ENCODE peak calls at places on chromosome 9, in four cellular contexts. K is ureter; Q is H7; P is stimulated activated CD4-positive, alpha-beta T cell treated with anti-CD3 and anti-CD28 coated beads, TNF-alpha, amount 100 ng/mL, for 1 hour. Z is an unnamed sample.

GRCh38 chr9:114799441-114799840 is 6.4 kb downstream of the TNFSF15 start:
- DNase-seq in K (no peak), Q (peak; percentile 44), P (no peak), Z (no peak)

GRCh38 chr9:5909999-5910398 is 19.3 kb downstream of the MLANA start:
- DNase-seq in K (no peak), Q (no peak), P (no peak), Z (no peak)

GRCh38 chr9:92664394-92665152 is 5.4 kb downstream of the IPPK start:
- DNase-seq in K (no peak), Q (peak; percentile 48), P (no peak), Z (peak; percentile 63)

GRCh38 chr9:114008667-114009410 is 69.3 kb downstream of the AMBP start:
- DNase-seq in K (peak; percentile 29), Q (no peak), P (no peak), Z (no peak)

GRCh38 chr9:90092512-90092911 is 487.7 kb downstream of the GADD45G start:
- DNase-seq in K (no peak), Q (no peak), P (no peak), Z (peak; percentile 23)

GRCh38 chr9:2093920-2094597 is 78.9 kb downstream of the SMARCA2 start:
- DNase-seq in K (no peak), Q (no peak), P (no peak), Z (no peak)

GRCh38 chr9:85067792-85068191 is 398.3 kb downstream of the NTRK2 start:
- DNase-seq in K (no peak), Q (no peak), P (no peak), Z (no peak)

GRCh38 chr9:4849364-4849763 is 56.6 kb downstream of the RCL1 start:
- DNase-seq in K (no peak), Q (no peak), P (no peak), Z (no peak)

GRCh38 chr9:134144801-134145200 is 8.9 kb downstream of the WDR5 start:
- DNase-seq in K (no peak), Q (no peak), P (no peak), Z (no peak)

GRCh38 chr9:22041792-22042191 is 32.7 kb upstream of the CDKN2B start:
- DNase-seq in K (peak; percentile 68), Q (no peak), P (no peak), Z (no peak)

GRCh38 chr9:78316151-78316892 is 19.4 kb downstream of the PSAT1 start:
- DNase-seq in K (no peak), Q (peak; percentile 34), P (no peak), Z (no peak)

GRCh38 chr9:118595719-118596305 is 773.4 kb downstream of the BRINP1 start:
- DNase-seq in K (peak; percentile 47), Q (peak; percentile 22), P (no peak), Z (no peak)

GRCh38 chr9:81592890-81593271 is 96.5 kb downstream of the TLE1 start:
- DNase-seq in K (peak; percentile 55), Q (no peak), P (no peak), Z (no peak)

GRCh38 chr9:115250646-115251045 is 132.7 kb upstream of the TNC start:
- DNase-seq in K (no peak), Q (no peak), P (no peak), Z (no peak)

GRCh38 chr9:90508940-90509339 is 133.7 kb downstream of the DIRAS2 start:
- DNase-seq in K (no peak), Q (no peak), P (no peak), Z (no peak)

GRCh38 chr9:94135222-94135621 is 51.0 kb downstream of the PTPDC1 start:
- DNase-seq in K (no peak), Q (no peak), P (no peak), Z (no peak)

GRCh38 chr9:13845460-13845859 is 468.5 kb downstream of the NFIB start:
- DNase-seq in K (no peak), Q (no peak), P (no peak), Z (no peak)

GRCh38 chr9:72363908-72364678 is 915 bp downstream of the ZFAND5 start:
- DNase-seq in K (peak; percentile 67), Q (peak; percentile 69), P (peak; percentile 10), Z (peak; percentile 84)

GRCh38 chr9:124839612-124840299 is 13.5 kb upstream of the WDR38 start:
- DNase-seq in K (no peak), Q (peak; percentile 94), P (no peak), Z (no peak)

GRCh38 chr9:4666042-4666699 is at the start of gene SPATA6L:
- DNase-seq in K (peak; percentile 56), Q (peak; percentile 64), P (no peak), Z (peak; percentile 47)

GRCh38 chr9:92607773-92608172 is 62.2 kb downstream of the IPPK start:
- DNase-seq in K (no peak), Q (no peak), P (no peak), Z (no peak)

GRCh38 chr9:88749420-88749819 is 214.4 kb downstream of the NXNL2 start:
- DNase-seq in K (no peak), Q (no peak), P (no peak), Z (no peak)

GRCh38 chr9:4293293-4293931 is 6.5 kb downstream of the GLIS3 start:
- DNase-seq in K (peak; percentile 45), Q (no peak), P (no peak), Z (no peak)